ENCODE peak calls at places on chromosomes 6 and 20, in five cellular contexts. R is uterus, L is epithelial cell of esophagus, X is omental fat pad, Y is hepatocyte. O is an unnamed sample.

GRCh38 chr6:133392015-133392414 is 150.9 kb downstream of the EYA4 start:
- DNase-seq in R (no peak), L (no peak), X (no peak), Y (no peak), O (no peak)

GRCh38 chr20:20076297-20077065 is 24.1 kb downstream of the CFAP61 start:
- DNase-seq in R (no peak), L (peak), X (no peak), Y (peak), O (no peak)

GRCh38 chr20:9977629-9978028 is 57.2 kb upstream of the ANKEF1 start:
- DNase-seq in R (no peak), L (peak), X (no peak), Y (no peak), O (no peak)

GRCh38 chr6:22129751-22130150 is 167.1 kb downstream of the PRL start:
- DNase-seq in R (no peak), L (no peak), X (no peak), Y (no peak), O (no peak)

GRCh38 chr6:157647261-157647915 is 175.7 kb upstream of the SNX9 start:
- DNase-seq in R (no peak), L (no peak), X (no peak), Y (no peak), O (no peak)

GRCh38 chr6:139711714-139712585 is 337.5 kb upstream of the CITED2 start:
- DNase-seq in R (no peak), L (peak), X (no peak), Y (no peak), O (no peak)

GRCh38 chr6:54084234-54084633 is 27.0 kb upstream of the MLIP start:
- DNase-seq in R (no peak), L (no peak), X (no peak), Y (no peak), O (no peak)

GRCh38 chr6:15417811-15418210 is 171.9 kb downstream of the JARID2 start:
- DNase-seq in R (no peak), L (peak), X (no peak), Y (no peak), O (no peak)

GRCh38 chr20:62141397-62142251 is 1.6 kb downstream of the PSMA7 start:
- DNase-seq in R (no peak), L (peak), X (no peak), Y (peak), O (peak)

GRCh38 chr6:11276911-11277274 is 44.4 kb upstream of the NEDD9 start:
- DNase-seq in R (no peak), L (peak), X (no peak), Y (no peak), O (no peak)

GRCh38 chr20:59131541-59132285 is 31.9 kb upstream of the ZNF831 start:
- DNase-seq in R (no peak), L (no peak), X (no peak), Y (no peak), O (no peak)

GRCh38 chr6:128067446-128068109 is 166.7 kb upstream of the THEMIS start:
- DNase-seq in R (no peak), L (no peak), X (no peak), Y (no peak), O (no peak)

GRCh38 chr6:88895911-88896310 is 67.5 kb downstream of the RNGTT start:
- DNase-seq in R (no peak), L (no peak), X (no peak), Y (no peak), O (no peak)

GRCh38 chr20:9374068-9374467 is 140.3 kb upstream of the LAMP5 start:
- DNase-seq in R (no peak), L (no peak), X (no peak), Y (no peak), O (no peak)

GRCh38 chr6:16228709-16229665 is 9.4 kb upstream of the GMPR start:
- DNase-seq in R (no peak), L (no peak), X (no peak), Y (peak), O (no peak)

GRCh38 chr6:134014588-134015137 is 37.8 kb downstream of the SLC2A12 start:
- DNase-seq in R (no peak), L (no peak), X (no peak), Y (no peak), O (no peak)

GRCh38 chr6:15322781-15323536 is 77.1 kb downstream of the JARID2 start:
- DNase-seq in R (no peak), L (peak), X (no peak), Y (peak), O (no peak)

GRCh38 chr6:41535766-41536165 is 10.4 kb upstream of the FOXP4 start:
- DNase-seq in R (no peak), L (no peak), X (no peak), Y (no peak), O (no peak)

GRCh38 chr6:91198588-91199255 is 611.9 kb upstream of the MAP3K7 start:
- DNase-seq in R (no peak), L (peak), X (no peak), Y (no peak), O (no peak)

GRCh38 chr6:41537359-41537758 is 8.8 kb upstream of the FOXP4 start:
- DNase-seq in R (no peak), L (no peak), X (no peak), Y (peak), O (no peak)

GRCh38 chr20:6848041-6848440 is 80.6 kb downstream of the BMP2 start:
- DNase-seq in R (no peak), L (no peak), X (no peak), Y (no peak), O (no peak)

GRCh38 chr6:26270121-26270861 is 94.7 kb upstream of the BTN3A2 start:
- DNase-seq in R (no peak), L (peak), X (no peak), Y (no peak), O (no peak)

GRCh38 chr20:62117658-62118057 is 4.6 kb upstream of the LSM14B start:
- DNase-seq in R (no peak), L (no peak), X (no peak), Y (no peak), O (no peak)

GRCh38 chr6:41548098-41548840 is 2.1 kb downstream of the FOXP4 start:
- DNase-seq in R (no peak), L (no peak), X (no peak), Y (peak), O (no peak)

GRCh38 chr6:1164600-1164999 is 147.3 kb upstream of the FOXQ1 start:
- DNase-seq in R (no peak), L (no peak), X (no peak), Y (no peak), O (no peak)

GRCh38 chr6:121247386-121247785 is 86.9 kb downstream of the TBC1D32 start:
- DNase-seq in R (no peak), L (no peak), X (no peak), Y (no peak), O (no peak)

GRCh38 chr20:31475032-31475431 is at the start of the genes DEFB124 and REM1:
- DNase-seq in R (peak), L (no peak), X (no peak), Y (no peak), O (no peak)

GRCh38 chr6:2353412-2354137 is 108.2 kb upstream of the GMDS start:
- DNase-seq in R (peak), L (peak), X (peak), Y (peak), O (no peak)

GRCh38 chr6:122180132-122180531 is 219.3 kb upstream of the HSF2 start:
- DNase-seq in R (no peak), L (peak), X (no peak), Y (peak), O (no peak)

GRCh38 chr6:33000053-33000452 is 9.3 kb downstream of the HLA-DOA start:
- DNase-seq in R (no peak), L (peak), X (no peak), Y (peak), O (no peak)

GRCh38 chr6:4994741-4995140 is 9.1 kb downstream of the RPP40 start:
- DNase-seq in R (no peak), L (no peak), X (no peak), Y (no peak), O (no peak)

GRCh38 chr20:51512645-51513044 is 29.9 kb downstream of the NFATC2 start:
- DNase-seq in R (no peak), L (no peak), X (no peak), Y (no peak), O (no peak)

GRCh38 chr6:138418118-138418742 is 14.2 kb downstream of the HEBP2 start:
- DNase-seq in R (no peak), L (no peak), X (no peak), Y (no peak), O (no peak)

GRCh38 chr6:12311106-12311505 is 20.9 kb downstream of the EDN1 start:
- DNase-seq in R (no peak), L (peak), X (no peak), Y (no peak), O (no peak)

GRCh38 chr6:40893021-40893420 is 146.0 kb downstream of the UNC5CL start:
- DNase-seq in R (no peak), L (no peak), X (no peak), Y (no peak), O (no peak)

GRCh38 chr6:169395080-169395805 is 141.6 kb upstream of the THBS2 start:
- DNase-seq in R (no peak), L (no peak), X (no peak), Y (no peak), O (no peak)

GRCh38 chr6:169397684-169398083 is 144.0 kb upstream of the THBS2 start:
- DNase-seq in R (no peak), L (no peak), X (no peak), Y (no peak), O (no peak)

GRCh38 chr6:169393753-169394152 is 140.1 kb upstream of the THBS2 start:
- DNase-seq in R (no peak), L (no peak), X (no peak), Y (no peak), O (no peak)

GRCh38 chr6:169398342-169399105 is 144.9 kb upstream of the THBS2 start:
- DNase-seq in R (no peak), L (no peak), X (no peak), Y (no peak), O (no peak)

DNA sequence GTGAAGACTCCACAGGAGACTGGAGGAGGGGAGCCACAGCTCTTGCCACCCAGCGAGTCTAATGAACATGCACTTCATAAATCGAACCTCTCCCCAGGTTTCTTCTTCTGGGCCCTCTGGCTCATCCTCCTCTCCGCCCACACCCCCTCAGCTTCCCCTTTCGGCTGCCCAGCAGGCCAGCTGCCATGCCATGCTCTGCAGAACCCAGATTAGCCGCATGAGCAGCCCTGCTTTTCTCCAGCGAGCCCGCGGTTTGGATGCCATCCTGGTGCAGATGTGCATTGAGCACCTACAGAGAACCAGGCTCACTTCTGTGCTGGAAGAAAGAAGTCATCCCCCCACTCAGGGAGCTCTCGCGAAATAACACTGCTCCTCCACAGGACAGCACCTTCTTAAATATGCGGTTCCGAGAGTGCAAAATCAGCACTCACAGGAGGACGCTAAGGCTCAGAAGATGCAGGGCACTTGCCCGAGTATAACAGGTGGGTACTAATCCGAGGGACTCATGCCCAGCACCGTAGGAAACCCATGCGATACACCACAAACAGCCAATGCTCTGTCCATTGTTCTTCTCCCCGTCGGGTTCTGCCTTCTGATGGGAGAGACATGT is 143.0 kb upstream of the THBS2 start:
- DNase-seq in R (no peak), L (no peak), X (no peak), Y (no peak), O (no peak)
- TF ChIP-seq CTCF in R (no peak), L (no peak), X (no peak), Y (no peak), O (no peak)

GRCh38 chr20:63778857-63779256 is 39.3 kb downstream of the SLC2A4RG start:
- DNase-seq in R (no peak), L (no peak), X (no peak), Y (no peak), O (no peak)
- TF ChIP-seq CTCF in R (no peak), L (no peak), X (no peak), Y (no peak), O (no peak)

GRCh38 chr6:130743175-130743574 is 84.0 kb upstream of the SMLR1 start:
- DNase-seq in R (no peak), L (no peak), X (no peak), Y (no peak), O (no peak)
- TF ChIP-seq CTCF in R (no peak), L (no peak), X (no peak), Y (no peak), O (no peak)

GRCh38 chr6:135311446-135312200 is 130.5 kb downstream of the MYB start:
- DNase-seq in R (no peak), L (no peak), X (no peak), Y (no peak), O (no peak)
- TF ChIP-seq CTCF in R (no peak), L (no peak), X (no peak), Y (no peak), O (no peak)

GRCh38 chr6:135261872-135262725 is 81.0 kb downstream of the MYB start:
- DNase-seq in R (no peak), L (no peak), X (no peak), Y (no peak), O (no peak)

GRCh38 chr6:135266675-135267074 is 85.6 kb downstream of the MYB start:
- DNase-seq in R (no peak), L (no peak), X (no peak), Y (no peak), O (no peak)

GRCh38 chr6:135268263-135268662 is 87.2 kb downstream of the MYB start:
- DNase-seq in R (no peak), L (no peak), X (no peak), Y (no peak), O (no peak)

GRCh38 chr6:135267085-135267484 is 86.0 kb downstream of the MYB start:
- DNase-seq in R (no peak), L (no peak), X (no peak), Y (peak), O (no peak)

DNA sequence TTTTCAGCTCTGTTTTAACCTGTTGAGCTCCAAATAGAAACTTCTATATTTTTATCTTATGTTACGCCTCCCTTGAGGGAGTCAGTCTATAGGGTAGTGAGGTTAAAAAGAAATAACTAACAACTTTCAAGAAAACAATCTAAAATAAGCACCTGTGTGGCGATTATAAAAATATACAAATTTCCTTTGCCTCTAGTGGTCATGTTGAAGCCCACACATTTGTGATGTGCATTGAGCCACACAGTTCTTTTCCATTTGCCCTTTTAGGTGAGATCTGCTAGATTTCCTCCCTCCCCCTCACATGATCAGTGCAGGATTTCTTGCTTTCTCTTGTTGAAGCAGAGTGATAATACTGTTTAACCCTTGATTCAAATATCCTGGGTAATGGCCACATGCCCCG is 84.2 kb downstream of the MYB start:
- DNase-seq in R (no peak), L (no peak), X (no peak), Y (no peak), O (no peak)
- TF ChIP-seq CTCF in R (no peak), L (no peak), X (no peak), Y (no peak), O (no peak)